ENCODE peak calls at places on chromosomes 3 and 15, in four cellular contexts. N is IMR-90, U is SK-N-SH, D is astrocyte of the spinal cord. T is an unnamed sample.

GRCh38 chr3:46986055-46986730 is 6.7 kb downstream of the NBEAL2 start:
- DNase-seq in N (no peak), U (no peak), D (no peak), T (no peak)

GRCh38 chr3:25568525-25569078 is 96.1 kb downstream of the TOP2B start:
- DNase-seq in N (no peak), U (no peak), D (no peak), T (no peak)

GRCh38 chr3:173737167-173737808 is 339.7 kb downstream of the NLGN1 start:
- DNase-seq in N (no peak), U (no peak), D (no peak), T (no peak)

GRCh38 chr3:73086071-73086494 is 24.6 kb downstream of the EBLN2 start:
- DNase-seq in N (peak), U (peak), D (peak), T (peak)

GRCh38 chr15:37096878-37097568 is 3.3 kb downstream of the MEIS2 start:
- DNase-seq in N (peak), U (peak), D (peak), T (peak)

GRCh38 chr3:52259448-52259847 is 13.9 kb downstream of the PPM1M start:
- DNase-seq in N (no peak), U (no peak), D (no peak), T (no peak)

GRCh38 chr3:147619925-147620580 is 210.9 kb downstream of the ZIC1 start:
- DNase-seq in N (no peak), U (no peak), D (peak), T (no peak)

GRCh38 chr3:123444023-123444422 is 4.9 kb downstream of the ADCY5 start:
- DNase-seq in N (no peak), U (no peak), D (no peak), T (no peak)

GRCh38 chr3:114454592-114455251 is 160.9 kb downstream of the TIGIT start:
- DNase-seq in N (no peak), U (peak), D (peak), T (peak)

GRCh38 chr3:177284383-177284881 is 87.2 kb upstream of the TBL1XR1 start:
- DNase-seq in N (peak), U (no peak), D (peak), T (peak)

GRCh38 chr15:34434627-34435305 is 2.8 kb downstream of the GOLGA8A start:
- DNase-seq in N (no peak), U (no peak), D (no peak), T (no peak)

GRCh38 chr3:72698154-72698917 is 149.9 kb downstream of the SHQ1 start:
- DNase-seq in N (no peak), U (no peak), D (peak), T (no peak)

GRCh38 chr3:191176038-191176437 is 23.0 kb upstream of the OSTN start:
- DNase-seq in N (no peak), U (no peak), D (no peak), T (no peak)

GRCh38 chr15:30992465-30992864 is 1.0 kb upstream of the MTMR10 start:
- DNase-seq in N (no peak), U (no peak), D (no peak), T (no peak)

GRCh38 chr15:99911824-99912223 is 178.6 kb upstream of the LYSMD4 start:
- DNase-seq in N (no peak), U (no peak), D (no peak), T (no peak)

GRCh38 chr3:16728762-16729745 is 123.8 kb upstream of the DAZL start:
- DNase-seq in N (peak), U (no peak), D (peak), T (no peak)

GRCh38 chr3:182533394-182533793 is 259.9 kb upstream of the ATP11B start:
- DNase-seq in N (no peak), U (no peak), D (no peak), T (peak)

DNA sequence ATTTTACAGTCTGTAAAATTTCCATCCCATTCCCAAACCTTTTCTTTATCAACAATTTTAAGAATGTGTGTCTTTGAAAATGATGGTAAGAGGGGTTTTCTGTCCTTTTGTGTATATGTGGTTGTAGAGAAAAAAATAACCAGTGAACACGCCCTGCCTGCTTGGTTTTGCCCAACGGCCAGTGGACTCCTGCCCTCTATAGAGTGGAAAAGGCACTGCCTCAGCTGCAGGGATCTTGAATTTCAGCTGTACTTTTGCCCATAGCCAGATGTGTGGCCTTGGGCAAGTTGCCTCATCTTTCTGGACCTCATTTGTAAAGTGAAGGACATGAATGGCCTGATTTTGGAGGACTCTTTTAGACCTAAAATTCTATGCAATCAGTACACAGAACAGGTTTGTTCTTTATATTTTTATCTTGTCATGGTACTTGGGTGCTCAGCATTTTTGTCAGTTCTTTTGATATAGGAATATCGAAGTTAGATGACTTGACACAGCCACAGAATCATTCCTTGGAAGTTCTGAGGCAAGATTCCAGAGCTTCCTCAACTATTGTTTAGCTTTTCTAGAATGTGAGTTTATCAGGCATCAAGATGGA is 81.0 kb downstream of the CLDN11 start:
- DNase-seq in N (peak), U (peak), D (peak), T (peak)
- TF ChIP-seq CTCF in N (peak), U (peak), D (peak), T (peak)

GRCh38 chr3:189899186-189899585 is 221.5 kb downstream of the P3H2 start:
- DNase-seq in N (no peak), U (no peak), D (no peak), T (no peak)

GRCh38 chr3:189903562-189904250 is 217.0 kb downstream of the P3H2 start:
- DNase-seq in N (no peak), U (no peak), D (no peak), T (no peak)

GRCh38 chr3:189900578-189900977 is 220.1 kb downstream of the P3H2 start:
- DNase-seq in N (no peak), U (no peak), D (no peak), T (no peak)

GRCh38 chr3:189902230-189903186 is 218.2 kb downstream of the P3H2 start:
- DNase-seq in N (peak), U (no peak), D (no peak), T (no peak)

DNA sequence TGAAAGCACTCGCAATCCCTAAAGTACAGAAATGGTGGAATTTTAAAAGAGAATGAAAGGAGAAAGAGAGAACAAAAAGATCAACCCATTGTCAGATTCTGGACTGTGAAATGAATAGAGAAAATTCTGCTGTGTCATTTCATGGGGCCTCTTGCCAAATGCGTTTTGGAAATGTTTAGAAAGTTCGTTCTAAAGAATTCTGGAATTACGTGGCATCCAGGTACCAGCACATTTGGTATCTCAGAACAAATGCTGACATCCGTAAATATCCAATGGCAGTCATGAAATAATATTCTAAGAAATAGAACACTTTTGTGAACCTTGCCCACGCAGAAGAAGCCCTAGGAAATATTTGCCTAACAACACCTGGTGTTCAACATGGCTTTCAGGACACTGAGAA is 219.2 kb downstream of the P3H2 start:
- DNase-seq in N (no peak), U (no peak), D (no peak), T (no peak)
- TF ChIP-seq CTCF in N (no peak), U (no peak), D (no peak), T (no peak)

GRCh38 chr15:25056484-25057429 is 102.0 kb downstream of the SNRPN start:
- DNase-seq in N (no peak), U (no peak), D (no peak), T (no peak)
- TF ChIP-seq CTCF in N (no peak), U (peak), D (no peak), T (peak)

GRCh38 chr3:8556470-8556869 is 54.8 kb downstream of the LMCD1 start:
- DNase-seq in N (no peak), U (peak), D (no peak), T (peak)

GRCh38 chr3:8559351-8559750 is 57.7 kb downstream of the LMCD1 start:
- DNase-seq in N (no peak), U (no peak), D (no peak), T (no peak)

GRCh38 chr3:8558645-8559044 is 57.0 kb downstream of the LMCD1 start:
- DNase-seq in N (no peak), U (no peak), D (no peak), T (no peak)

GRCh38 chr3:8555705-8556314 is 54.2 kb downstream of the LMCD1 start:
- DNase-seq in N (peak), U (peak), D (no peak), T (peak)

DNA sequence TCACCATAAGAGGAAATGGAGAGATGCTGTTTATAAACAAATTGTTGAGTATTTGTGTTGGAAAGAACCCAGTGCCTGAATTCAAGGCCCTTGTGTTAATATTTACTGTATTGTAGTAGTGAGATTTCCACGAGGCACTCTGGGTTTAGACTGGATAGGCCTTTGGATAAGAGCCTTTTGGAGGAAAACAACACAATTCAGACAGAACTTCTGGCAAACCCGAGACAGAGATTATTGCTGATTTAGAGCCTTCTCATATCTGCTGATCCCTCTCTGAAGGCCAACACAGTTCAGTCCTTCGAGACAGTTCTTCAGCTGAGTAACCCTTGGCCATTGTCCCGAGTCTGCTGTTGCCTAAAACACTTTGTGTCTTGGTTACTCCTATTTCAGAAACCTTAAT is 55.7 kb downstream of the LMCD1 start:
- DNase-seq in N (peak), U (no peak), D (no peak), T (no peak)
- TF ChIP-seq CTCF in N (no peak), U (no peak), D (no peak), T (no peak)

DNA sequence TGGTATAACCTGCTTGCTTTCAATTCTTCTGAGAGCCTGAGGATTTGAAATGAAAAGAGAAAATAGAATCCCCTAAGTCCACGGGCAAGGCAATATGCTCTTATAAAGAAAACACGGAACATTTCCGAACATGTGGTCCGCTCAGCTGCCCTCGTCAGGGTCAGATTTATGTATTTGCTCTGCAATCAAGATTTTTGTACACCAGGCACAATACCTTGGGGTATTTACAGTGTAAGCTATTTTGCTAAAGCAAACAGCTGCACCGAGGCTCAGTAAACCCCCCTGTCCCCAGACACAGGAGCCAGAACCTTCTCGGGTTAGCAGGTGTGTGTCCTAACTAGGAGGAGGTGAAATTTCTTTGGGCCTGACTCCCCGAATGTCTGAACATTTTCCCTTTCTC is 155.8 kb upstream of the LRIG1 start:
- DNase-seq in N (no peak), U (no peak), D (no peak), T (no peak)
- TF ChIP-seq CTCF in N (no peak), U (no peak), D (no peak), T (no peak)

T was measured in BE2C.